ENCODE peak calls at places on chromosome 12, in seven cellular contexts. Y is occipital lobe; M is ELF-1; X is globus pallidus; D is cardiac fibroblast; E is activated naive CD4-positive, alpha-beta T cell; F is HEK293T. A is an unnamed sample.
A peak's percentile ranks its signal among the peaks of the same experiment; 100 is the strongest.

GRCh38 chr12:3132636-3133409 is 55.6 kb downstream of the TSPAN9 start:
- DNase-seq in X (no peak), M (peak; percentile 71), F (no peak), D (peak; percentile 77), Y (no peak), E (no peak), A (no peak)

GRCh38 chr12:50201987-50202521 is 34.9 kb upstream of the CERS5 start:
- DNase-seq in F (no peak), M (peak; percentile 80), E (no peak), Y (no peak), D (peak; percentile 62), X (no peak), A (no peak)

GRCh38 chr12:131043401-131043871 is 89.7 kb downstream of the ADGRD1 start:
- DNase-seq in M (no peak), F (no peak), Y (no peak), X (no peak), E (no peak), D (no peak), A (no peak)

GRCh38 chr12:55780695-55781094 is 36.8 kb downstream of the SARNP start:
- DNase-seq in Y (no peak), F (no peak), M (no peak), E (no peak), X (no peak), D (peak; percentile 13), A (no peak)

GRCh38 chr12:123034865-123035264 is 54.4 kb downstream of the ARL6IP4 start:
- DNase-seq in F (peak; percentile 47), M (no peak), D (no peak), X (no peak), Y (no peak), E (no peak), A (no peak)

GRCh38 chr12:114288071-114288470 is 117.9 kb downstream of the TBX5 start:
- DNase-seq in F (no peak), M (peak; percentile 14), D (peak; percentile 37), Y (no peak), E (no peak), X (no peak), A (no peak)

GRCh38 chr12:114166360-114166759 is 200.2 kb upstream of the RBM19 start:
- DNase-seq in Y (no peak), E (no peak), D (peak; percentile 80), X (peak; percentile 77), M (peak; percentile 70), F (peak; percentile 55), A (no peak)

GRCh38 chr12:11607313-11608081 is 42.0 kb upstream of the ETV6 start:
- DNase-seq in Y (no peak), M (peak; percentile 72), D (peak; percentile 68), X (no peak), E (no peak), F (no peak), A (no peak)

A was measured in foreskin melanocyte.